ENCODE peak calls at places on chromosomes 3 and 15, in nine cellular contexts. S is stimulated activated CD4-positive, alpha-beta T cell treated with anti-CD3 and anti-CD28 coated beads, Interleukin-2, amount 100 ng/mL, for 24 hours; Z is activated effector memory CD4-positive, alpha-beta T cell treated with Interleukin-2 at 50 U/mL for 16 hours; L is H9; C is AG04450; U is midbrain; M is NB4; Q is NCI-H1092; F is activated CD8-positive, alpha-beta memory T cell treated with anti-CD3 and anti-CD28 coated beads for 24 hours. Y is an unnamed sample.

GRCh38 chr15:59410448-59410896 is 27.5 kb upstream of the FAM81A start:
- DNase-seq in M (no peak), U (no peak), Z (no peak), S (no peak), F (no peak), C (no peak), L (no peak), Q (no peak), Y (no peak)

GRCh38 chr3:58868101-58868779 is 181.6 kb downstream of the CFAP20DC start:
- DNase-seq in Q (no peak), C (no peak), Z (no peak), S (no peak), M (peak; percentile 2), U (no peak), L (no peak), F (no peak), Y (no peak)

GRCh38 chr15:26772588-26773484 is at the start of gene GABRB3:
- DNase-seq in F (no peak), M (no peak), Z (no peak), L (peak; percentile 80), U (peak; percentile 39), Q (peak; percentile 57), C (no peak), S (no peak), Y (no peak)

GRCh38 chr3:84108442-84108971 is 850.3 kb upstream of the CADM2 start:
- DNase-seq in M (no peak), Q (no peak), U (peak; percentile 46), C (peak; percentile 50), Z (no peak), S (no peak), L (no peak), F (no peak), Y (no peak)

GRCh38 chr15:48385431-48385830 is 54.2 kb downstream of the DUT start:
- DNase-seq in L (no peak), F (no peak), S (no peak), M (no peak), Q (no peak), U (no peak), C (peak; percentile 86), Z (no peak), Y (peak; percentile 96)

GRCh38 chr3:16522820-16523219 is 9.3 kb upstream of the RFTN1 start:
- DNase-seq in F (no peak), S (no peak), Z (no peak), U (no peak), C (no peak), Q (no peak), M (no peak), L (no peak), Y (no peak)

GRCh38 chr3:171315101-171315500 is 145.1 kb downstream of the TNIK start:
- DNase-seq in Z (no peak), Q (no peak), L (no peak), U (no peak), S (no peak), M (no peak), C (no peak), F (no peak), Y (no peak)

GRCh38 chr3:157311633-157312365 is 124.9 kb upstream of the PTX3 start:
- DNase-seq in S (no peak), C (peak; percentile 68), F (no peak), M (peak; percentile 40), U (no peak), Z (no peak), L (no peak), Q (no peak), Y (peak; percentile 92)

GRCh38 chr15:99413955-99414754 is 151.6 kb upstream of the MEF2A start:
- DNase-seq in M (no peak), F (no peak), Z (no peak), C (no peak), U (no peak), Q (no peak), L (no peak), S (no peak), Y (no peak)